ENCODE peak calls at places on chromosomes 4 and X, in six cellular contexts. One of them, this sample, is unnamed.

GRCh38 chr4:121789470-121789869 is 11.7 kb upstream of the EXOSC9 start:
- DNase-seq in tibial nerve: no peak
- DNase-seq in PC-3: no peak
- DNase-seq in OCI-LY7: no peak
- DNase-seq in GM06990: no peak
- DNase-seq in cardiac fibroblast: no peak
- DNase-seq in this sample: no peak

GRCh38 chr4:5842456-5842855 is 50.4 kb downstream of the CRMP1 start:
- DNase-seq in tibial nerve: no peak
- DNase-seq in PC-3: no peak
- DNase-seq in OCI-LY7: no peak
- DNase-seq in GM06990: no peak
- DNase-seq in cardiac fibroblast: no peak
- DNase-seq in this sample: no peak

GRCh38 chr4:78040431-78040830 is 16.7 kb upstream of the FRAS1 start:
- DNase-seq in tibial nerve: no peak
- DNase-seq in PC-3: no peak
- DNase-seq in OCI-LY7: no peak
- DNase-seq in GM06990: no peak
- DNase-seq in cardiac fibroblast: peak; percentile 66
- DNase-seq in this sample: no peak

GRCh38 chr4:137660211-137660610 is 127.9 kb upstream of the PCDH18 start:
- DNase-seq in tibial nerve: no peak
- DNase-seq in PC-3: no peak
- DNase-seq in OCI-LY7: no peak
- DNase-seq in GM06990: no peak
- DNase-seq in cardiac fibroblast: peak; percentile 61
- DNase-seq in this sample: no peak

GRCh38 chr4:94561249-94562024 is 109.7 kb downstream of the PDLIM5 start:
- DNase-seq in tibial nerve: no peak
- DNase-seq in PC-3: peak; percentile 54
- DNase-seq in OCI-LY7: no peak
- DNase-seq in GM06990: no peak
- DNase-seq in cardiac fibroblast: peak; percentile 61
- DNase-seq in this sample: no peak

GRCh38 chr4:133145758-133146157 is 3.3 kb upstream of the PCDH10 start:
- DNase-seq in tibial nerve: no peak
- DNase-seq in PC-3: no peak
- DNase-seq in OCI-LY7: no peak
- DNase-seq in GM06990: no peak
- DNase-seq in cardiac fibroblast: no peak
- DNase-seq in this sample: no peak

GRCh38 chr4:69760455-69760854 is at the start of gene SULT1B1:
- DNase-seq in tibial nerve: no peak
- DNase-seq in PC-3: no peak
- DNase-seq in OCI-LY7: no peak
- DNase-seq in GM06990: no peak
- DNase-seq in cardiac fibroblast: peak; percentile 77
- DNase-seq in this sample: no peak

GRCh38 chr4:77564231-77564630 is 41.4 kb upstream of the CXCL13 start:
- DNase-seq in tibial nerve: peak; percentile 40
- DNase-seq in PC-3: no peak
- DNase-seq in OCI-LY7: no peak
- DNase-seq in GM06990: no peak
- DNase-seq in cardiac fibroblast: peak; percentile 81
- DNase-seq in this sample: no peak

GRCh38 chrX:17005712-17006372 is 59.4 kb downstream of the REPS2 start:
- DNase-seq in tibial nerve: no peak
- DNase-seq in PC-3: no peak
- DNase-seq in OCI-LY7: no peak
- DNase-seq in GM06990: no peak
- DNase-seq in cardiac fibroblast: peak; percentile 37
- DNase-seq in this sample: no peak

GRCh38 chr4:70627620-70628019 is 924 bp upstream of the ENAM start:
- DNase-seq in tibial nerve: no peak
- DNase-seq in PC-3: no peak
- DNase-seq in OCI-LY7: no peak
- DNase-seq in GM06990: no peak
- DNase-seq in cardiac fibroblast: no peak
- DNase-seq in this sample: no peak

GRCh38 chrX:17595456-17596035 is 141.7 kb upstream of the SCML1 start:
- DNase-seq in tibial nerve: no peak
- DNase-seq in PC-3: peak; percentile 85
- DNase-seq in OCI-LY7: no peak
- DNase-seq in GM06990: no peak
- DNase-seq in cardiac fibroblast: no peak
- DNase-seq in this sample: no peak

GRCh38 chr4:168645933-168646768 is 149.3 kb downstream of the PALLD start:
- DNase-seq in tibial nerve: no peak
- DNase-seq in PC-3: no peak
- DNase-seq in OCI-LY7: no peak
- DNase-seq in GM06990: no peak
- DNase-seq in cardiac fibroblast: no peak
- DNase-seq in this sample: no peak

GRCh38 chrX:106862972-106863688 is 40.0 kb downstream of the RIPPLY1 start:
- DNase-seq in tibial nerve: no peak
- DNase-seq in PC-3: peak; percentile 61
- DNase-seq in OCI-LY7: peak; percentile 30
- DNase-seq in GM06990: peak; percentile 15
- DNase-seq in cardiac fibroblast: peak; percentile 0
- DNase-seq in this sample: peak; percentile 26

GRCh38 chr4:88724406-88724805 is 26.8 kb upstream of the NAP1L5 start:
- DNase-seq in tibial nerve: no peak
- DNase-seq in PC-3: no peak
- DNase-seq in OCI-LY7: no peak
- DNase-seq in GM06990: no peak
- DNase-seq in cardiac fibroblast: no peak
- DNase-seq in this sample: no peak

GRCh38 chr4:74845834-74846233 is 51.5 kb upstream of the BTC start:
- DNase-seq in tibial nerve: no peak
- DNase-seq in PC-3: no peak
- DNase-seq in OCI-LY7: no peak
- DNase-seq in GM06990: no peak
- DNase-seq in cardiac fibroblast: no peak
- DNase-seq in this sample: no peak

GRCh38 chrX:3820170-3820569 is 106.7 kb upstream of the PRKX start:
- DNase-seq in tibial nerve: no peak
- DNase-seq in PC-3: peak; percentile 58
- DNase-seq in OCI-LY7: no peak
- DNase-seq in GM06990: no peak
- DNase-seq in cardiac fibroblast: peak; percentile 41
- DNase-seq in this sample: no peak

GRCh38 chr4:103098331-103098730 is 1.3 kb downstream of the BDH2 start:
- DNase-seq in tibial nerve: no peak
- DNase-seq in PC-3: no peak
- DNase-seq in OCI-LY7: no peak
- DNase-seq in GM06990: no peak
- DNase-seq in cardiac fibroblast: no peak
- DNase-seq in this sample: no peak

GRCh38 chr4:34236118-34236517 is 2008.2 kb downstream of the ARAP2 start:
- DNase-seq in tibial nerve: no peak
- DNase-seq in PC-3: no peak
- DNase-seq in OCI-LY7: no peak
- DNase-seq in GM06990: no peak
- DNase-seq in cardiac fibroblast: no peak
- DNase-seq in this sample: no peak

GRCh38 chr4:151100517-151100916 is 1.1 kb downstream of the RPS3A start:
- DNase-seq in tibial nerve: no peak
- DNase-seq in PC-3: no peak
- DNase-seq in OCI-LY7: peak; percentile 30
- DNase-seq in GM06990: no peak
- DNase-seq in cardiac fibroblast: no peak
- DNase-seq in this sample: no peak

GRCh38 chr4:5707366-5708133 is 809 bp downstream of the EVC2 start:
- DNase-seq in tibial nerve: no peak
- DNase-seq in PC-3: no peak
- DNase-seq in OCI-LY7: no peak
- DNase-seq in GM06990: peak; percentile 44
- DNase-seq in cardiac fibroblast: no peak
- DNase-seq in this sample: no peak

GRCh38 chr4:159048166-159048886 is 54.6 kb upstream of the RAPGEF2 start:
- DNase-seq in tibial nerve: peak; percentile 45
- DNase-seq in PC-3: peak; percentile 34
- DNase-seq in OCI-LY7: no peak
- DNase-seq in GM06990: no peak
- DNase-seq in cardiac fibroblast: peak; percentile 86
- DNase-seq in this sample: no peak

GRCh38 chr4:186920486-186920885 is 196.8 kb upstream of the FAT1 start:
- DNase-seq in tibial nerve: no peak
- DNase-seq in PC-3: no peak
- DNase-seq in OCI-LY7: no peak
- DNase-seq in GM06990: no peak
- DNase-seq in cardiac fibroblast: peak; percentile 17
- DNase-seq in this sample: no peak

DNA sequence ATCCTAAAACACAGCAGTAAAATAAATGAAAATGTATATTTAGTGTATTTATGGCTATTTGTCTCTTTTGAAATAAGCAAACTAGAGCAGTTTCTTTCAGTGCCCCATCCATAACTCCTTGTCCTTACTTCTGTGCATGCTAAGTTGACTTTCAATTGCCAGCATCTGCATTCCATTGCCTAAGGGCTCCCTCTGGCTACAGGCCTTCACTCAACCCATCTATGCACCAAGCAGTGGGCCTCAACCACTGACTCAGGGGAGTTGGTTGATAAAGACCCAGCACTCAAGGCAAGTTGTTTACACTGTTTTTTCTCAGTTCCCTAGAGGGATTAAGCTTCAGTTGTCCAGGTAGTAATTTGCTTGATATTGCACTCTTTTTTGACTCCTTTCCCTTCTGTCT is 265.7 kb downstream of the IQCM start:
- DNase-seq in tibial nerve: no peak
- DNase-seq in PC-3: peak; percentile 22
- DNase-seq in OCI-LY7: no peak
- DNase-seq in GM06990: no peak
- DNase-seq in cardiac fibroblast: peak; percentile 39
- DNase-seq in this sample: no peak
- TF ChIP-seq CTCF in tibial nerve: no peak
- TF ChIP-seq CTCF in PC-3: peak; percentile 19
- TF ChIP-seq CTCF in OCI-LY7: no peak
- TF ChIP-seq CTCF in GM06990: no peak
- TF ChIP-seq CTCF in cardiac fibroblast: no peak
- TF ChIP-seq CTCF in this sample: no peak

GRCh38 chrX:129316461-129316860 is 206.8 kb downstream of the SMARCA1 start:
- DNase-seq in tibial nerve: no peak
- DNase-seq in PC-3: no peak
- DNase-seq in OCI-LY7: no peak
- DNase-seq in GM06990: no peak
- DNase-seq in cardiac fibroblast: no peak
- DNase-seq in this sample: no peak

GRCh38 chrX:129323115-129323514 is 200.2 kb downstream of the SMARCA1 start:
- DNase-seq in tibial nerve: no peak
- DNase-seq in PC-3: no peak
- DNase-seq in OCI-LY7: no peak
- DNase-seq in GM06990: no peak
- DNase-seq in cardiac fibroblast: no peak
- DNase-seq in this sample: no peak

DNA sequence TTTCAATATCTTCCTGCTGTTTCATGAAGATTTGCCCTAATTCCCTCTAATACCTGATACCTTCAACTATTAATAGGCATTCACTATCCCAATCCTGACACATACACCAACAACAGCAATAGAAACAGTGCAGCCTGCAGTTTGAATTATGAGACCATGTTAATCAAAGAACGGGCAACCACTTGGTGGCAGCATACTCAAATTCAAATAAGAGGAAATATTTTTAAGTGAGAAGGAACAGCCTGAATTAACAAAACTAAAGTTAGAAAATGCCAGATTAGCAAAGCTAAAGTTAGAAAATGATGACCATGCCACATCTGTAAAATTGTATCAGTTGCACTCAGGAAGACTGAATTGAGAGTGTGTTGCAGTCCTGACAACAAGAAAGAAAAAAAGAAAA is 204.9 kb downstream of the SMARCA1 start:
- DNase-seq in tibial nerve: no peak
- DNase-seq in PC-3: peak; percentile 37
- DNase-seq in OCI-LY7: peak; percentile 7
- DNase-seq in GM06990: no peak
- DNase-seq in cardiac fibroblast: peak; percentile 26
- DNase-seq in this sample: peak; percentile 1
- TF ChIP-seq CTCF in tibial nerve: no peak
- TF ChIP-seq CTCF in PC-3: peak; percentile 58
- TF ChIP-seq CTCF in OCI-LY7: peak; percentile 72
- TF ChIP-seq CTCF in GM06990: peak; percentile 36
- TF ChIP-seq CTCF in cardiac fibroblast: peak; percentile 19
- TF ChIP-seq CTCF in this sample: no peak

DNA sequence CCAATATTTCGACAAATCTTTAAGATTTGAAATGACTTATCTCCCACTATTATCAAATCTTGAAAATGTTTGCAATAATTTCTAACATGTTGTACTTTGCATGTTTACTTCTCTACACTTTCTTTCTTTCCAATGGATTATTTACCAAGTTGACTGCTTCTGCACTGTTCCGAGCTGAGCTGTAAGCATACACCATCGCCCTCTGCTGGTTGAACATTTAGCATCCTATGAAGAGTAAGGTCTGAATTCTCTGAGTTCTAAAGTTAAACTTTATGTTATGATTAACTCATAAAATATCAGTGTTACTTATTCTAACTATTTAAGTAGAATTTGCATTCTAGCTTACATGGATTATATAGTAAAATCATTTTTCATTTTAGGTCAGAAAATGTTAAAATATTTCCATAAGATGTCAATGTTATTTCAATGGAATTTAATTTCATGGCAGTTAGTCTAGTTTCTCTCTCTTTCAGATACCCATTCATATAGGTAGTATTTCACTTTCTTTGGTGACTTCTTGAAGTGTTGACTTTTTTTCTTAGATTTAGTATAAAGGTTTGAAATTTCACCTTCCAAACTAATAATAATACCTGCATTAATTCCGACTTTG is 137.4 kb downstream of the DKK2 start:
- DNase-seq in tibial nerve: no peak
- DNase-seq in PC-3: peak; percentile 68
- DNase-seq in OCI-LY7: peak; percentile 51
- DNase-seq in GM06990: no peak
- DNase-seq in cardiac fibroblast: peak; percentile 51
- DNase-seq in this sample: peak; percentile 40
- TF ChIP-seq CTCF in tibial nerve: peak; percentile 33
- TF ChIP-seq CTCF in PC-3: peak; percentile 81
- TF ChIP-seq CTCF in OCI-LY7: peak; percentile 96
- TF ChIP-seq CTCF in GM06990: peak; percentile 76
- TF ChIP-seq CTCF in cardiac fibroblast: peak; percentile 84
- TF ChIP-seq CTCF in this sample: peak; percentile 78

GRCh38 chrX:77446840-77447239 is 349 bp upstream of the FGF16 start:
- DNase-seq in tibial nerve: no peak
- DNase-seq in PC-3: no peak
- DNase-seq in OCI-LY7: no peak
- DNase-seq in GM06990: no peak
- DNase-seq in cardiac fibroblast: no peak
- DNase-seq in this sample: peak; percentile 25

GRCh38 chrX:77448170-77448569 is 981 bp downstream of the FGF16 start:
- DNase-seq in tibial nerve: no peak
- DNase-seq in PC-3: no peak
- DNase-seq in OCI-LY7: no peak
- DNase-seq in GM06990: no peak
- DNase-seq in cardiac fibroblast: no peak
- DNase-seq in this sample: peak; percentile 22

GRCh38 chrX:77447339-77448149 is at the start of gene FGF16:
- DNase-seq in tibial nerve: no peak
- DNase-seq in PC-3: no peak
- DNase-seq in OCI-LY7: no peak
- DNase-seq in GM06990: no peak
- DNase-seq in cardiac fibroblast: no peak
- DNase-seq in this sample: peak; percentile 41

GRCh38 chrX:77444075-77444474 is 3.1 kb upstream of the FGF16 start:
- DNase-seq in tibial nerve: no peak
- DNase-seq in PC-3: no peak
- DNase-seq in OCI-LY7: no peak
- DNase-seq in GM06990: no peak
- DNase-seq in cardiac fibroblast: no peak
- DNase-seq in this sample: no peak

GRCh38 chrX:77446029-77446585 is 1.1 kb upstream of the FGF16 start:
- DNase-seq in tibial nerve: no peak
- DNase-seq in PC-3: no peak
- DNase-seq in OCI-LY7: no peak
- DNase-seq in GM06990: no peak
- DNase-seq in cardiac fibroblast: no peak
- DNase-seq in this sample: peak; percentile 33
- TF ChIP-seq CTCF in tibial nerve: no peak
- TF ChIP-seq CTCF in PC-3: no peak
- TF ChIP-seq CTCF in OCI-LY7: peak; percentile 32
- TF ChIP-seq CTCF in GM06990: peak; percentile 38
- TF ChIP-seq CTCF in cardiac fibroblast: peak; percentile 23
- TF ChIP-seq CTCF in this sample: no peak